ENCODE peak calls at places on chromosome 1, in five cellular contexts. K, A, O, T and R are unnamed samples.

GRCh38 chr1:30331415-30332065 is 391.8 kb downstream of the MATN1 start:
- DNase-seq in K (no peak), A (no peak), O (no peak), T (no peak), R (no peak)

GRCh38 chr1:53377438-53377841 is 49.6 kb upstream of the LRP8 start:
- DNase-seq in K (no peak), A (no peak), O (no peak), T (no peak), R (no peak)

GRCh38 chr1:167623951-167624350 is 6.1 kb upstream of the RCSD1 start:
- DNase-seq in K (no peak), A (no peak), O (no peak), T (no peak), R (no peak)

GRCh38 chr1:54294846-54295245 is 94.9 kb downstream of the MRPL37 start:
- DNase-seq in K (no peak), A (peak), O (no peak), T (no peak), R (no peak)

GRCh38 chr1:222539951-222540597 is 7.8 kb downstream of the HHIPL2 start:
- DNase-seq in K (peak), A (no peak), O (no peak), T (no peak), R (no peak)

GRCh38 chr1:5847013-5847654 is 145.1 kb downstream of the NPHP4 start:
- DNase-seq in K (no peak), A (peak), O (no peak), T (no peak), R (no peak)

GRCh38 chr1:167502192-167502551 is 16.2 kb downstream of the CD247 start:
- DNase-seq in K (no peak), A (no peak), O (no peak), T (no peak), R (no peak)

GRCh38 chr1:23567996-23568607 is 8.8 kb upstream of the ID3 start:
- DNase-seq in K (no peak), A (no peak), O (no peak), T (no peak), R (no peak)

GRCh38 chr1:95974586-95974985 is 740.6 kb downstream of the RWDD3 start:
- DNase-seq in K (peak), A (no peak), O (no peak), T (no peak), R (peak)

GRCh38 chr1:94351441-94351840 is 66.7 kb upstream of the ABCD3 start:
- DNase-seq in K (no peak), A (no peak), O (no peak), T (no peak), R (no peak)

GRCh38 chr1:181396811-181397210 is 86.5 kb upstream of the CACNA1E start:
- DNase-seq in K (no peak), A (no peak), O (no peak), T (no peak), R (no peak)

GRCh38 chr1:1619917-1620361 is 4.6 kb downstream of the MIB2 start:
- DNase-seq in K (no peak), A (no peak), O (no peak), T (no peak), R (no peak)